ENCODE peak calls at places on chromosomes 11 and 22, in five cellular contexts. One of them, this sample, is unnamed.

GRCh38 chr11:131710511-131710910 is 340.1 kb downstream of the NTM start:
- DNase-seq in A549: no peak
- DNase-seq in posterior cingulate gyrus: no peak
- DNase-seq in ovary: no peak
- DNase-seq in HT-29: no peak
- DNase-seq in this sample: no peak

GRCh38 chr11:104784684-104785460 is 113.4 kb downstream of the CASP12 start:
- DNase-seq in A549: no peak
- DNase-seq in posterior cingulate gyrus: no peak
- DNase-seq in ovary: no peak
- DNase-seq in HT-29: no peak
- DNase-seq in this sample: no peak

GRCh38 chr11:129699711-129700304 is 115.8 kb upstream of the TMEM45B start:
- DNase-seq in A549: no peak
- DNase-seq in posterior cingulate gyrus: no peak
- DNase-seq in ovary: no peak
- DNase-seq in HT-29: no peak
- DNase-seq in this sample: no peak

GRCh38 chr11:111910637-111911562 is 670 bp downstream of the CRYAB start:
- DNase-seq in A549: no peak
- DNase-seq in posterior cingulate gyrus: peak
- DNase-seq in ovary: no peak
- DNase-seq in HT-29: no peak
- DNase-seq in this sample: peak

GRCh38 chr11:93936416-93936815 is 84.7 kb upstream of the HEPHL1 start:
- DNase-seq in A549: no peak
- DNase-seq in posterior cingulate gyrus: no peak
- DNase-seq in ovary: no peak
- DNase-seq in HT-29: no peak
- DNase-seq in this sample: no peak

GRCh38 chr11:43986327-43986726 is 43.9 kb downstream of the C11orf96 start:
- DNase-seq in A549: no peak
- DNase-seq in posterior cingulate gyrus: no peak
- DNase-seq in ovary: no peak
- DNase-seq in HT-29: no peak
- DNase-seq in this sample: no peak

GRCh38 chr22:23763579-23764331 is 965 bp downstream of the C22orf15 start:
- DNase-seq in A549: no peak
- DNase-seq in posterior cingulate gyrus: peak
- DNase-seq in ovary: no peak
- DNase-seq in HT-29: no peak
- DNase-seq in this sample: no peak

GRCh38 chr11:29989181-29989580 is 27.6 kb downstream of the KCNA4 start:
- DNase-seq in A549: no peak
- DNase-seq in posterior cingulate gyrus: no peak
- DNase-seq in ovary: no peak
- DNase-seq in HT-29: no peak
- DNase-seq in this sample: no peak

GRCh38 chr11:75474878-75475766 is 42.1 kb upstream of the KLHL35 start:
- DNase-seq in A549: peak
- DNase-seq in posterior cingulate gyrus: no peak
- DNase-seq in ovary: peak
- DNase-seq in HT-29: no peak
- DNase-seq in this sample: peak

GRCh38 chr11:110031171-110031570 is 62.0 kb upstream of the ZC3H12C start:
- DNase-seq in A549: no peak
- DNase-seq in posterior cingulate gyrus: no peak
- DNase-seq in ovary: no peak
- DNase-seq in HT-29: no peak
- DNase-seq in this sample: no peak

GRCh38 chr22:45294030-45294429 is 9.3 kb downstream of the UPK3A start:
- DNase-seq in A549: no peak
- DNase-seq in posterior cingulate gyrus: no peak
- DNase-seq in ovary: no peak
- DNase-seq in HT-29: peak
- DNase-seq in this sample: no peak

GRCh38 chr22:30249049-30250038 is 2.8 kb upstream of the LIF start:
- DNase-seq in A549: no peak
- DNase-seq in posterior cingulate gyrus: no peak
- DNase-seq in ovary: peak
- DNase-seq in HT-29: peak
- DNase-seq in this sample: no peak

GRCh38 chr11:1238767-1239595 is 16.1 kb downstream of the MUC5B start:
- DNase-seq in A549: no peak
- DNase-seq in posterior cingulate gyrus: no peak
- DNase-seq in ovary: no peak
- DNase-seq in HT-29: peak
- DNase-seq in this sample: no peak

GRCh38 chr22:22015631-22016030 is 33.0 kb upstream of the TOP3B start:
- DNase-seq in A549: no peak
- DNase-seq in posterior cingulate gyrus: no peak
- DNase-seq in ovary: no peak
- DNase-seq in HT-29: no peak
- DNase-seq in this sample: no peak

GRCh38 chr22:43300891-43301676 is 42.1 kb downstream of the SCUBE1 start:
- DNase-seq in A549: no peak
- DNase-seq in posterior cingulate gyrus: peak
- DNase-seq in ovary: peak
- DNase-seq in HT-29: no peak
- DNase-seq in this sample: no peak